ENCODE peak calls at places on chromosomes 13 and 19, in five cellular contexts. One of them, this sample, is unnamed.

GRCh38 chr19:18775586-18776287 is 15.4 kb downstream of the COMP start:
- DNase-seq in CD8-positive, alpha-beta T cell: no peak
- DNase-seq in neural crest cell: no peak
- DNase-seq in cardiac muscle cell: peak
- DNase-seq in thoracic aorta: no peak
- DNase-seq in this sample: no peak

GRCh38 chr13:77338961-77339401 is 12.1 kb upstream of the MYCBP2 start:
- DNase-seq in CD8-positive, alpha-beta T cell: no peak
- DNase-seq in neural crest cell: no peak
- DNase-seq in cardiac muscle cell: no peak
- DNase-seq in thoracic aorta: no peak
- DNase-seq in this sample: no peak

GRCh38 chr13:106529415-106530208 is 5.8 kb downstream of the EFNB2 start:
- DNase-seq in CD8-positive, alpha-beta T cell: no peak
- DNase-seq in neural crest cell: no peak
- DNase-seq in cardiac muscle cell: no peak
- DNase-seq in thoracic aorta: no peak
- DNase-seq in this sample: no peak

GRCh38 chr13:44117351-44117750 is 237.6 kb downstream of the LACC1 start:
- DNase-seq in CD8-positive, alpha-beta T cell: no peak
- DNase-seq in neural crest cell: no peak
- DNase-seq in cardiac muscle cell: peak
- DNase-seq in thoracic aorta: no peak
- DNase-seq in this sample: no peak

GRCh38 chr13:71240906-71241305 is 626.1 kb downstream of the DACH1 start:
- DNase-seq in CD8-positive, alpha-beta T cell: no peak
- DNase-seq in neural crest cell: no peak
- DNase-seq in cardiac muscle cell: peak
- DNase-seq in thoracic aorta: no peak
- DNase-seq in this sample: no peak

GRCh38 chr19:5664515-5664914 is 15.8 kb downstream of the MICOS13 start:
- DNase-seq in CD8-positive, alpha-beta T cell: no peak
- DNase-seq in neural crest cell: no peak
- DNase-seq in cardiac muscle cell: no peak
- DNase-seq in thoracic aorta: no peak
- DNase-seq in this sample: no peak

GRCh38 chr13:95530178-95530577 is 22.3 kb upstream of the CLDN10 start:
- DNase-seq in CD8-positive, alpha-beta T cell: no peak
- DNase-seq in neural crest cell: no peak
- DNase-seq in cardiac muscle cell: peak
- DNase-seq in thoracic aorta: no peak
- DNase-seq in this sample: peak

GRCh38 chr13:22505489-22505888 is 675.3 kb upstream of the SGCG start:
- DNase-seq in CD8-positive, alpha-beta T cell: no peak
- DNase-seq in neural crest cell: no peak
- DNase-seq in cardiac muscle cell: peak
- DNase-seq in thoracic aorta: no peak
- DNase-seq in this sample: no peak

GRCh38 chr19:38676023-38676877 is 28.8 kb downstream of the ACTN4 start:
- DNase-seq in CD8-positive, alpha-beta T cell: no peak
- DNase-seq in neural crest cell: no peak
- DNase-seq in cardiac muscle cell: peak
- DNase-seq in thoracic aorta: no peak
- DNase-seq in this sample: no peak

GRCh38 chr19:33414667-33415605 is 41.4 kb downstream of the CEBPG start:
- DNase-seq in CD8-positive, alpha-beta T cell: no peak
- DNase-seq in neural crest cell: no peak
- DNase-seq in cardiac muscle cell: no peak
- DNase-seq in thoracic aorta: no peak
- DNase-seq in this sample: no peak
- TF ChIP-seq CTCF in CD8-positive, alpha-beta T cell: no peak
- TF ChIP-seq CTCF in neural crest cell: no peak
- TF ChIP-seq CTCF in cardiac muscle cell: no peak
- TF ChIP-seq CTCF in thoracic aorta: no peak
- TF ChIP-seq CTCF in this sample: no peak

DNA sequence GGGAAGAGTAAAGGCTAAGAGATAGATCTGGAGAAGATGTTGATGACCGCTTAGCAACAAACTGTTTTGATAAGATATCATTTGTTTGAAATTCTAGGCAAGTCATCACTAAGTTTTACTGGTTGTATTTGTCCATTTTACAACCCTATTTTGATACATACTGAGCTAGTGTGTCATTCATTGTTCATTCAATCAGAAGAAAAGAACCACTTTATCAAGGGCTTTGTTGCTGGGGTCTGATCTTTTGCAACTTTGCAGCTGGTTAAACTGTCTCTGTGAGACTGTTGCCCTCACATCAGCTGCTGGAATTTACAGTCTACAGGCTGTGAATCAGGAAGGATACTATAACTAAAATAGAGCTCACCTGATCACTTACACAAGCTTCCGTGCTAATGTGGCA is 290.4 kb downstream of the RFC3 start:
- DNase-seq in CD8-positive, alpha-beta T cell: no peak
- DNase-seq in neural crest cell: no peak
- DNase-seq in cardiac muscle cell: peak
- DNase-seq in thoracic aorta: no peak
- DNase-seq in this sample: no peak
- TF ChIP-seq CTCF in CD8-positive, alpha-beta T cell: no peak
- TF ChIP-seq CTCF in neural crest cell: no peak
- TF ChIP-seq CTCF in cardiac muscle cell: no peak
- TF ChIP-seq CTCF in thoracic aorta: no peak
- TF ChIP-seq CTCF in this sample: no peak

DNA sequence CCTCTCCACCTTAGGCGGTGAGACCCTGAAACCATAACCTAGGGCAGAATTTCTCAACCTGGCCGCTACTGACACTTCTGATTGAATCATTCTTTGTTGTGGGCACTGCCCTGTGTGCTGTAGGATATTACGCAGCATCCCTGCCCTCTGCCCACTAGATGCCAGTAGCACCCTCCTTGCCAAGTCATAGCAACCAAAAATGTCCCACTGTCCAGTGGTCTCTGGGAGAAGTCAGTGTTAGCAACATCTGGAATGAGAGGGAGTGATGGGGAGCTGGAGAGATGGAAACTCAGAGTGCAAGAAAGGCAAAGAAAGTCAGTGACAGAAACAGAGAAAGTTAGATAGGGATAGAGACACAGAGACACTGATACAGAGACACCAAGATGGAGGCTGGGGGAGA is 13.6 kb downstream of the KLK4 start:
- DNase-seq in CD8-positive, alpha-beta T cell: no peak
- DNase-seq in neural crest cell: no peak
- DNase-seq in cardiac muscle cell: no peak
- DNase-seq in thoracic aorta: no peak
- DNase-seq in this sample: no peak
- TF ChIP-seq CTCF in CD8-positive, alpha-beta T cell: no peak
- TF ChIP-seq CTCF in neural crest cell: no peak
- TF ChIP-seq CTCF in cardiac muscle cell: no peak
- TF ChIP-seq CTCF in thoracic aorta: no peak
- TF ChIP-seq CTCF in this sample: no peak

GRCh38 chr19:54352546-54352945 is 12.2 kb downstream of the LAIR1 start:
- DNase-seq in CD8-positive, alpha-beta T cell: no peak
- DNase-seq in neural crest cell: no peak
- DNase-seq in cardiac muscle cell: no peak
- DNase-seq in thoracic aorta: no peak
- DNase-seq in this sample: no peak

GRCh38 chr19:54355675-54356074 is 9.1 kb downstream of the LAIR1 start:
- DNase-seq in CD8-positive, alpha-beta T cell: no peak
- DNase-seq in neural crest cell: no peak
- DNase-seq in cardiac muscle cell: no peak
- DNase-seq in thoracic aorta: no peak
- DNase-seq in this sample: no peak

GRCh38 chr19:54354761-54355160 is 10.0 kb downstream of the LAIR1 start:
- DNase-seq in CD8-positive, alpha-beta T cell: no peak
- DNase-seq in neural crest cell: no peak
- DNase-seq in cardiac muscle cell: no peak
- DNase-seq in thoracic aorta: no peak
- DNase-seq in this sample: no peak

GRCh38 chr19:54357381-54357780 is 7.3 kb downstream of the LAIR1 start:
- DNase-seq in CD8-positive, alpha-beta T cell: no peak
- DNase-seq in neural crest cell: no peak
- DNase-seq in cardiac muscle cell: no peak
- DNase-seq in thoracic aorta: no peak
- DNase-seq in this sample: no peak

DNA sequence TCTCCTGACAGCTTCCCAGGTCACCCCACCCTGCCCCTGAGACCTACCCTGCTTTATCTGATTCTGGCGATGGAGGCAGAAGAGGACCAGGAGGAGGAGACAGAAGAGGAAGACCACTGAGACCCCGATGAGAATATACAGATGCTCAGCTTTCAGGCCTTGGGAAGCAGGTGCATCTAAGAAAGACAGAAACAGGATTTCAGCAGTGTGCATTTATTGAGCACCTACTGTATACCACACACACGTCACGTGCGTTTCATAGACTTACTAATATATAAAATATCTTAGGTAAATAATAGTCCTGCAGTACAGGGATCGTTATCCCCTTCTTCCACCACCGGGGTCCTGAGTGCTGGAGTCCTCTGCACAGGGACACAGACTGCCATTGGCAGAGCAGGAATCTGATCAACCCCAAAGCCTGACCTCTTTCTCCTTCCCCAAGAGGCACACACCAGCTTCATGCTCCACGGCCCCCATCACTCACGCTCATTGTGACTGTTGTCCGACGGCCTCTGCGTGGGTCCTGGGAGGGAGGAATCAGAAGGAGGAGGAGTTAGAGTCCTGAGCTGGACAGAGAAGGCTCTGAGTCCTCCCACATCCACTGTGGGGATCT is 8.2 kb downstream of the LAIR1 start:
- DNase-seq in CD8-positive, alpha-beta T cell: no peak
- DNase-seq in neural crest cell: no peak
- DNase-seq in cardiac muscle cell: no peak
- DNase-seq in thoracic aorta: no peak
- DNase-seq in this sample: no peak
- TF ChIP-seq CTCF in CD8-positive, alpha-beta T cell: no peak
- TF ChIP-seq CTCF in neural crest cell: no peak
- TF ChIP-seq CTCF in cardiac muscle cell: no peak
- TF ChIP-seq CTCF in thoracic aorta: no peak
- TF ChIP-seq CTCF in this sample: no peak

This sample was measured in kidney epithelial cell.